ENCODE peak calls at places on chromosomes 3 and 15, in ten cellular contexts. H is SJSA1; P is NCI-H1092; C is GM12865; V is endothelial cell; I is stimulated activated naive CD8-positive, alpha-beta T cell treated with anti-CD3 and anti-CD28 coated beads, Interleukin-15, Interleukin-2, amounts not matched to agents 100 U/mL and 50 U/mL, for 24 hours; Y is psoas muscle; L is activated T-helper 2 cell treated with anti-CD3 and anti-CD28 coated beads, Interferon-gamma antibody, Interleukin-2, Interleukin-4, amounts not matched to agents 10 μg/mL and 5 μg/mL and 100 μg/mL, durations not matched to agents 14 hours and 24 hours and 36 hours; K is activated CD4-positive, alpha-beta T cell treated with anti-CD3 and anti-CD28 coated beads, Interleukin-2, amount 50 U/mL, for 24 hours; T is KBM-7. E is an unnamed sample.

GRCh38 chr15:80801891-80802680 is 22.9 kb downstream of the CEMIP start:
- DNase-seq in P (no peak), K (no peak), Y (no peak), V (no peak), L (no peak), I (no peak), C (no peak), T (no peak), H (no peak), E (no peak)

GRCh38 chr15:35545316-35545824 is 595 bp downstream of the DPH6 start:
- DNase-seq in Y (peak; percentile 63), T (no peak), L (no peak), C (peak; percentile 63), I (peak; percentile 38), H (no peak), P (no peak), K (peak; percentile 11), V (peak; percentile 38), E (no peak)

GRCh38 chr3:142853270-142854163 is 35.4 kb downstream of the PCOLCE2 start:
- DNase-seq in Y (peak; percentile 57), L (no peak), V (no peak), I (no peak), C (no peak), P (no peak), T (no peak), K (no peak), H (no peak), E (no peak)

GRCh38 chr15:68492855-68493254 is 60.9 kb upstream of the ITGA11 start:
- DNase-seq in K (no peak), Y (peak; percentile 73), H (no peak), T (no peak), I (no peak), V (no peak), C (no peak), L (no peak), P (no peak), E (no peak)

GRCh38 chr15:32852771-32853170 is 135.0 kb downstream of the GREM1 start:
- DNase-seq in L (no peak), C (no peak), T (no peak), Y (no peak), H (peak; percentile 19), P (no peak), K (no peak), V (no peak), I (no peak), E (no peak)

GRCh38 chr15:77582763-77583162 is 49.9 kb downstream of the LINGO1 start:
- DNase-seq in I (no peak), K (no peak), Y (no peak), P (no peak), T (no peak), H (no peak), C (no peak), V (no peak), L (no peak), E (no peak)

GRCh38 chr3:127887321-127887720 is 27.7 kb upstream of the KBTBD12 start:
- DNase-seq in K (no peak), V (no peak), C (peak; percentile 9), Y (no peak), L (no peak), I (no peak), T (no peak), H (no peak), P (no peak), E (no peak)

GRCh38 chr3:141272906-141273662 is 41.5 kb downstream of the PXYLP1 start:
- DNase-seq in Y (no peak), P (no peak), L (no peak), I (no peak), H (no peak), V (no peak), K (no peak), T (no peak), C (no peak), E (no peak)

E was measured in SIG-M5.